ENCODE peak calls at places on chromosomes 2 and 18, in four cellular contexts. O is choroid plexus epithelial cell, S is left ventricle myocardium inferior, P is RWPE1. C is an unnamed sample.

GRCh38 chr2:169478745-169479256 is 493 bp upstream of the BBS5 start:
- DNase-seq in P (no peak), S (no peak), O (no peak), C (no peak)

GRCh38 chr2:134235771-134236170 is 18.1 kb upstream of the MGAT5 start:
- DNase-seq in S (no peak), P (no peak), O (peak; percentile 37), C (no peak)

GRCh38 chr18:48440924-48441323 is 31.7 kb upstream of the ZBTB7C start:
- DNase-seq in P (no peak), O (no peak), S (no peak), C (no peak)

GRCh38 chr2:232410238-232410900 is 3.7 kb downstream of the ALPG start:
- DNase-seq in O (no peak), S (no peak), P (no peak), C (no peak)

GRCh38 chr18:37403100-37403781 is 162.4 kb downstream of the CELF4 start:
- DNase-seq in O (peak; percentile 30), S (peak; percentile 46), P (peak; percentile 52), C (no peak)

GRCh38 chr2:14642499-14642898 is 10.0 kb downstream of the LRATD1 start:
- DNase-seq in S (no peak), O (no peak), P (no peak), C (no peak)

GRCh38 chr2:164746713-164747112 is 94.9 kb downstream of the COBLL1 start:
- DNase-seq in S (no peak), P (no peak), O (no peak), C (no peak)

GRCh38 chr18:34694611-34695165 is 15.4 kb upstream of the DTNA start:
- DNase-seq in S (no peak), O (peak; percentile 57), P (no peak), C (no peak)

GRCh38 chr2:223922308-223922707 is 22.8 kb downstream of the WDFY1 start:
- DNase-seq in S (no peak), O (no peak), P (no peak), C (no peak)